ENCODE peak calls at places on chromosomes 16 and 17, in ten cellular contexts. J, F, D, P, X, T, Y, M, I and K are unnamed samples.

GRCh38 chr16:64138621-64139020 is 983.2 kb downstream of the CDH11 start:
- DNase-seq in J (no peak), F (no peak), D (no peak), P (no peak), X (no peak), T (no peak), Y (no peak), M (no peak), I (no peak), K (no peak)

GRCh38 chr17:51371732-51372151 is 111.4 kb downstream of the UTP18 start:
- DNase-seq in J (peak), F (peak), D (peak), P (no peak), X (peak), T (no peak), Y (no peak), M (peak), I (peak), K (peak)

GRCh38 chr16:27972500-27972899 is 91.0 kb downstream of the GSG1L start:
- DNase-seq in J (no peak), F (peak), D (peak), P (no peak), X (no peak), T (peak), Y (peak), M (no peak), I (peak), K (peak)

GRCh38 chr16:55239723-55240122 is 84.3 kb upstream of the IRX6 start:
- DNase-seq in J (no peak), F (no peak), D (no peak), P (no peak), X (no peak), T (no peak), Y (no peak), M (no peak), I (no peak), K (no peak)

GRCh38 chr17:82121246-82121645 is 23.2 kb upstream of the FASN start:
- DNase-seq in J (no peak), F (no peak), D (no peak), P (no peak), X (no peak), T (no peak), Y (no peak), M (no peak), I (peak), K (no peak)

GRCh38 chr17:64074704-64075484 is 54.5 kb upstream of the ICAM2 start:
- DNase-seq in J (no peak), F (peak), D (peak), P (no peak), X (no peak), T (no peak), Y (peak), M (no peak), I (peak), K (no peak)

GRCh38 chr17:4997302-4998026 is at the start of the genes INCA1 and KIF1C:
- DNase-seq in J (peak), F (peak), D (peak), P (peak), X (peak), T (peak), Y (peak), M (peak), I (peak), K (peak)

GRCh38 chr17:76268991-76269981 is 4.1 kb downstream of the UBALD2 start:
- DNase-seq in J (no peak), F (no peak), D (no peak), P (no peak), X (no peak), T (no peak), Y (no peak), M (no peak), I (no peak), K (no peak)

GRCh38 chr16:67968440-67969285 is at the start of gene SLC12A4:
- DNase-seq in J (peak), F (peak), D (peak), P (peak), X (peak), T (peak), Y (peak), M (peak), I (peak), K (peak)

GRCh38 chr17:27407916-27408846 is 48.1 kb upstream of the KSR1 start:
- DNase-seq in J (no peak), F (peak), D (peak), P (no peak), X (no peak), T (no peak), Y (no peak), M (no peak), I (peak), K (peak)

GRCh38 chr17:79740413-79740812 is 9.7 kb downstream of the ENPP7 start:
- DNase-seq in J (no peak), F (no peak), D (peak), P (no peak), X (no peak), T (no peak), Y (no peak), M (no peak), I (peak), K (no peak)

GRCh38 chr17:67615736-67616135 is 102.0 kb upstream of the NOL11 start:
- DNase-seq in J (no peak), F (no peak), D (no peak), P (no peak), X (no peak), T (no peak), Y (no peak), M (no peak), I (no peak), K (no peak)